ENCODE peak calls at places on chromosomes 12 and 14, in eight cellular contexts. Q is NCI-H2171; E is T-helper 2 cell; P is Daoy; R is HCEC 1CT; B is NCI-H1092 treated with DMSO at 0.1 percent for 48 hours; U is CD4-positive, alpha-beta T cell; J is hepatocyte. F is an unnamed sample.

GRCh38 chr12:59600174-59600573 is 4.3 kb downstream of the SLC16A7 start:
- DNase-seq in Q (no peak), E (no peak), P (no peak), R (peak), B (no peak), U (no peak), J (no peak), F (no peak)

GRCh38 chr12:109726511-109727038 is 12.9 kb downstream of the FAM222A start:
- DNase-seq in Q (peak), E (no peak), P (no peak), R (no peak), B (no peak), U (no peak), J (no peak), F (no peak)

GRCh38 chr14:22131749-22132476 is 457.1 kb downstream of the DAD1 start:
- DNase-seq in Q (no peak), E (no peak), P (no peak), R (no peak), B (no peak), U (no peak), J (no peak), F (no peak)

GRCh38 chr14:67517083-67517482 is 16.0 kb upstream of the PLEKHH1 start:
- DNase-seq in Q (no peak), E (no peak), P (peak), R (no peak), B (peak), U (no peak), J (peak), F (no peak)

GRCh38 chr12:13071305-13072280 is 27.4 kb downstream of the FAM234B start:
- DNase-seq in Q (peak), E (no peak), P (no peak), R (no peak), B (no peak), U (no peak), J (no peak), F (no peak)

GRCh38 chr12:26971963-26972362 is 33.7 kb downstream of the FGFR1OP2 start:
- DNase-seq in Q (no peak), E (no peak), P (no peak), R (no peak), B (no peak), U (peak), J (no peak), F (no peak)

GRCh38 chr12:2892246-2892645 is 1.6 kb downstream of the TULP3 start:
- DNase-seq in Q (no peak), E (no peak), P (no peak), R (peak), B (no peak), U (no peak), J (no peak), F (no peak)

GRCh38 chr14:94394594-94395305 is 6.3 kb upstream of the SERPINA1 start:
- DNase-seq in Q (no peak), E (no peak), P (peak), R (no peak), B (no peak), U (no peak), J (peak), F (peak)

GRCh38 chr14:54828031-54828430 is 74.6 kb downstream of the GCH1 start:
- DNase-seq in Q (no peak), E (no peak), P (no peak), R (no peak), B (no peak), U (no peak), J (no peak), F (no peak)

F was measured in upper lobe of left lung.